ENCODE peak calls at places on chromosomes 16 and 17, in seven cellular contexts. T is neural progenitor cell; C is prostate gland; D is right atrium auricular region; H is left lung; N is CD8-positive, alpha-beta memory T cell; G is A549. Q is an unnamed sample.

GRCh38 chr17:77110006-77110374 is 30.8 kb upstream of the SEC14L1 start:
- DNase-seq in T (peak; percentile 76), C (peak; percentile 67), N (no peak), G (no peak), D (no peak), H (no peak), Q (no peak)

GRCh38 chr17:78925662-78926555 is 722 bp upstream of the TIMP2 start:
- DNase-seq in N (no peak), G (peak; percentile 72), D (peak; percentile 94), T (peak; percentile 45), C (no peak), H (peak; percentile 88), Q (no peak)

GRCh38 chr17:47941998-47942490 is 673 bp downstream of the PNPO start:
- DNase-seq in N (no peak), H (no peak), G (no peak), T (no peak), D (no peak), C (no peak), Q (no peak)

GRCh38 chr17:75589919-75590303 is 2.3 kb downstream of the MYO15B start:
- DNase-seq in H (no peak), T (no peak), C (no peak), N (peak; percentile 6), G (no peak), D (no peak), Q (no peak)

GRCh38 chr17:73835605-73836004 is 191.4 kb upstream of the SDK2 start:
- DNase-seq in H (no peak), D (no peak), C (no peak), N (no peak), G (no peak), T (no peak), Q (no peak)

GRCh38 chr16:24286713-24287405 is 30.7 kb downstream of the CACNG3 start:
- DNase-seq in N (no peak), H (no peak), T (no peak), C (no peak), G (no peak), D (no peak), Q (no peak)

GRCh38 chr17:76199466-76199865 is 40.8 kb downstream of the RNF157 start:
- DNase-seq in C (no peak), D (no peak), N (peak; percentile 83), T (no peak), H (no peak), G (no peak), Q (peak; percentile 57)

GRCh38 chr17:35775583-35775982 is 14.9 kb downstream of the C17orf50 start:
- DNase-seq in N (no peak), T (no peak), G (no peak), H (no peak), C (no peak), D (no peak), Q (no peak)

GRCh38 chr16:50438041-50438437 is 69.3 kb upstream of the BRD7 start:
- DNase-seq in H (no peak), D (peak; percentile 43), N (no peak), T (no peak), C (no peak), G (no peak), Q (no peak)

GRCh38 chr17:76441681-76442340 is 11.1 kb downstream of the UBE2O start:
- DNase-seq in T (peak; percentile 48), N (no peak), D (no peak), H (no peak), C (no peak), G (no peak), Q (no peak)

GRCh38 chr17:76537288-76537577 is 276 bp downstream of the CYGB start:
- DNase-seq in N (no peak), D (no peak), H (peak; percentile 83), T (no peak), C (no peak), G (no peak), Q (no peak)

GRCh38 chr17:68694791-68695485 is 93.8 kb upstream of the FAM20A start:
- DNase-seq in G (no peak), H (no peak), C (no peak), T (no peak), D (no peak), N (no peak), Q (no peak)

GRCh38 chr17:45332505-45332904 is 15.7 kb upstream of the MAP3K14 start:
- DNase-seq in T (no peak), N (no peak), D (no peak), C (no peak), H (no peak), G (no peak), Q (no peak)

GRCh38 chr17:52759864-52760263 is 601.4 kb upstream of the CA10 start:
- DNase-seq in H (no peak), G (no peak), T (no peak), D (no peak), N (no peak), C (no peak), Q (no peak)

GRCh38 chr16:63174801-63175200 is 1138.6 kb upstream of the CDH8 start:
- DNase-seq in G (no peak), C (no peak), N (no peak), H (no peak), T (no peak), D (no peak), Q (no peak)

GRCh38 chr16:63171545-63171944 is 1135.3 kb upstream of the CDH8 start:
- DNase-seq in C (no peak), N (no peak), G (no peak), H (no peak), D (no peak), T (no peak), Q (no peak)

GRCh38 chr16:63169100-63169499 is 1132.9 kb upstream of the CDH8 start:
- DNase-seq in H (no peak), C (no peak), N (no peak), G (no peak), D (no peak), T (no peak), Q (no peak)
- H3K4me3 ChIP-seq in H (no peak overlapping the region), C (no peak overlapping the region), N (no peak overlapping the region), G (no peak overlapping the region), D (no peak overlapping the region), T (no peak overlapping the region), Q (no peak overlapping the region)

GRCh38 chr16:86321491-86321890 is 188.8 kb upstream of the FOXF1 start:
- DNase-seq in G (no peak), N (no peak), C (no peak), D (no peak), H (no peak), T (no peak), Q (no peak)
- H3K4me1 ChIP-seq in G (no peaks in the 10 kb centered on the region), N (no peaks in the 10 kb centered on the region), C (no peaks in the 10 kb centered on the region), D (no peaks in the 10 kb centered on the region), H (no peaks in the 10 kb centered on the region), T (no peaks in the 10 kb centered on the region), Q (no peaks in the 10 kb centered on the region)

DNA sequence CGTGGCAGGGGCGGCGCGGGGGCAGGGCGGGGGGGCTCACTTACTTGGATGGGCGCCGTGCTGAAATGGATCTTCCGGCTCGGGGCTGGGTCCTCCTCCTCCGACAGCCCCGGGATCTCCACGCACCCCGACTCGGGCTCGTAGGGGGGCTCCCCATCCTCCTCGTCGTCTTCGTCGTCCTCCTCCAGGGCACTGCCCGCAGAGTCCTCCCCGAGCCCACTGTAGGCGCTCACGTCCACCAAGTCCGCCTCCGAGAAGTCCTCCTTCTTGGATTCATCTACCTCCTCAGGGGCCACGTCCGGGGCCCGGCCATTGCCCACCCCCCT is 1.4 kb downstream of the PPP1R9B start:
- DNase-seq in N (no peak), G (no peak), H (no peak), T (no peak), C (no peak), D (no peak), Q (no peak)
- H3K4me3 ChIP-seq in N (peak overlapping the region; percentile 64), G (peak overlapping the region; percentile 86), H (peak overlapping the region; percentile 98), T (peak overlapping the region; percentile 78), C (peak overlapping the region; percentile 86), D (peak overlapping the region; percentile 87), Q (peak overlapping the region; percentile 86)

DNA sequence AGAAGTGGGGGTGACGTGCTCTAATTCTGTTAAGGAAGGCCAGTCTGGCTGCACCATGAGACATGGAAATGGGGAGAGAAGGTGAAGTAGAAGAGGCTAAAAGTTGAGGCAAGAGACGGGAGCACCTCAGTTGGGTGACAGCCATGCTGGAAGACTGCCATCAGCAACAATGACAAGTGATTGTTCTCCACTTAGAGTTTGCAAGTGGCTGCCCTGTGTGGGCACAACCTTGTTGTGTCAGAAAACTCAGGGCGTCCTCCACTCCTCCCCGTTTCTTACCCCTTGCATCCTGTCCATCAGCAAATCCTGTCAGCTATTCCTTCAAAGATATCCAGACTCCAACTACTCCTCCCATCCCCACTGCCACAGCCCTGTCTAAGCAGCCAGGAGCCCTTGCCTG is 17.6 kb downstream of the CES1 start:
- DNase-seq in H (no peak), T (no peak), C (no peak), D (no peak), G (no peak), N (no peak), Q (no peak)
- H3K4me1 ChIP-seq in H (no peaks in the 10 kb centered on the region), T (no peaks in the 10 kb centered on the region), C (no peaks in the 10 kb centered on the region), D (no peaks in the 10 kb centered on the region), G (no peaks in the 10 kb centered on the region), N (no peaks in the 10 kb centered on the region), Q (no peaks in the 10 kb centered on the region)

GRCh38 chr16:86568677-86569623 is 2.3 kb downstream of the FOXC2 start:
- DNase-seq in D (no peak), H (no peak), C (no peak), T (no peak), N (no peak), G (no peak), Q (no peak)
- H3K4me3 ChIP-seq in D (peak overlapping the region; percentile 59), H (no peak overlapping the region), C (no peak overlapping the region), T (peak overlapping the region; percentile 26), N (no peak overlapping the region), G (peak overlapping the region; percentile 35), Q (no peak overlapping the region)

Q was measured in effector memory CD4-positive, alpha-beta T cell.